ENCODE peak calls at places on chromosomes 11 and 22, in nine cellular contexts. E is effector memory CD8-positive, alpha-beta T cell; B is posterior vena cava; T is stimulated activated CD4-positive, alpha-beta T cell treated with anti-CD3 and anti-CD28 coated beads, Interleukin-1b, Interleukin-23, amount 100 ng/mL, for 1 hour; I is astrocyte of the spinal cord; A is SJSA1; X is heart left ventricle; Z is endothelial cell; D is CD14-positive monocyte. U is an unnamed sample.
A peak's percentile ranks its signal among the peaks of the same experiment; 100 is the strongest.

GRCh38 chr11:114091791-114092397 is 32.4 kb downstream of the ZBTB16 start:
- DNase-seq in E (no peak), B (no peak), T (no peak), I (no peak), A (no peak), X (no peak), Z (no peak), D (no peak), U (no peak)

GRCh38 chr22:44755000-44755399 is 2.6 kb downstream of the ARHGAP8 start:
- DNase-seq in E (no peak), B (peak; percentile 66), T (no peak), I (no peak), A (no peak), X (no peak), Z (no peak), D (no peak), U (no peak)

GRCh38 chr11:73201249-73201648 is 16.8 kb upstream of the P2RY2 start:
- DNase-seq in E (no peak), B (no peak), T (no peak), I (no peak), A (no peak), X (no peak), Z (no peak), D (peak; percentile 40), U (no peak)

GRCh38 chr11:7032692-7033091 is 12.4 kb downstream of the NLRP14 start:
- DNase-seq in E (no peak), B (no peak), T (no peak), I (no peak), A (no peak), X (no peak), Z (no peak), D (no peak), U (no peak)

GRCh38 chr11:73386026-73386425 is 9.8 kb downstream of the RELT start:
- DNase-seq in E (no peak), B (no peak), T (no peak), I (no peak), A (no peak), X (no peak), Z (no peak), D (peak; percentile 80), U (no peak)

GRCh38 chr22:45923212-45923611 is 53.8 kb downstream of the WNT7B start:
- DNase-seq in E (no peak), B (no peak), T (no peak), I (no peak), A (no peak), X (no peak), Z (no peak), D (no peak), U (no peak)

GRCh38 chr11:83566948-83567347 is 280.8 kb upstream of the CCDC90B start:
- DNase-seq in E (no peak), B (no peak), T (no peak), I (peak; percentile 38), A (peak; percentile 35), X (no peak), Z (no peak), D (no peak), U (no peak)

GRCh38 chr11:134901536-134901935 is 489.5 kb upstream of the B3GAT1 start:
- DNase-seq in E (no peak), B (no peak), T (no peak), I (no peak), A (no peak), X (no peak), Z (no peak), D (no peak), U (no peak)

GRCh38 chr11:130499828-130500227 is 51.4 kb downstream of the ADAMTS15 start:
- DNase-seq in E (no peak), B (no peak), T (no peak), I (no peak), A (no peak), X (no peak), Z (no peak), D (no peak), U (no peak)